ENCODE peak calls at places on chromosomes 13 and 19, in nine cellular contexts. A, R, X, J, I, G, S, M and O are unnamed samples.

GRCh38 chr13:64057372-64058020 is 2641.8 kb upstream of the PCDH20 start:
- DNase-seq in J (no peak), M (no peak), R (no peak), I (no peak), A (no peak), G (no peak), X (no peak), S (no peak), O (no peak)

GRCh38 chr19:10603873-10604459 is 16.9 kb upstream of the AP1M2 start:
- DNase-seq in G (peak; percentile 33), I (no peak), J (peak; percentile 92), X (peak; percentile 37), M (peak; percentile 90), A (peak; percentile 20), S (no peak), R (no peak), O (peak; percentile 61)

GRCh38 chr13:44648392-44649117 is 72.4 kb upstream of the TSC22D1 start:
- DNase-seq in R (no peak), M (peak; percentile 5), S (no peak), G (no peak), A (peak; percentile 39), X (no peak), I (no peak), J (no peak), O (peak; percentile 10)

GRCh38 chr19:38023661-38024574 is 116.9 kb downstream of the SIPA1L3 start:
- DNase-seq in R (no peak), G (no peak), M (no peak), X (no peak), S (no peak), A (no peak), J (no peak), I (no peak), O (no peak)

GRCh38 chr13:99302637-99303505 is 4.3 kb downstream of the GPR183 start:
- DNase-seq in A (no peak), M (no peak), I (no peak), R (no peak), J (no peak), X (no peak), G (no peak), S (no peak), O (no peak)

GRCh38 chr19:23415561-23416191 is 20.4 kb upstream of the ZNF91 start:
- DNase-seq in I (no peak), G (no peak), A (no peak), M (no peak), R (no peak), X (no peak), S (peak; percentile 61), J (no peak), O (peak; percentile 49)

GRCh38 chr19:6267552-6268381 is 12.0 kb downstream of the MLLT1 start:
- DNase-seq in J (no peak), R (no peak), S (no peak), I (no peak), G (no peak), M (no peak), A (no peak), X (no peak), O (no peak)

GRCh38 chr13:59157181-59157580 is 1006.5 kb downstream of the DIAPH3 start:
- DNase-seq in X (no peak), G (no peak), M (no peak), I (no peak), A (no peak), R (no peak), J (no peak), S (no peak), O (no peak)

GRCh38 chr19:16340092-16340491 is 15.5 kb downstream of the KLF2 start:
- DNase-seq in J (no peak), G (no peak), M (no peak), A (no peak), R (no peak), I (no peak), X (peak; percentile 61), S (no peak), O (no peak)

GRCh38 chr13:42420304-42420703 is 148.4 kb downstream of the AKAP11 start:
- DNase-seq in M (no peak), S (no peak), J (no peak), G (no peak), R (no peak), A (no peak), I (no peak), X (no peak), O (peak; percentile 82)

GRCh38 chr13:30898721-30899188 is 7.3 kb upstream of the MEDAG start:
- DNase-seq in G (peak; percentile 67), A (peak; percentile 97), R (peak; percentile 54), I (peak; percentile 98), X (peak; percentile 99), S (no peak), M (no peak), J (no peak), O (peak; percentile 16)
- TF ChIP-seq CTCF in G (no peak), A (no peak), R (no peak), I (no peak), X (peak; percentile 10), S (no peak), M (no peak), J (no peak), O (no peak)

DNA sequence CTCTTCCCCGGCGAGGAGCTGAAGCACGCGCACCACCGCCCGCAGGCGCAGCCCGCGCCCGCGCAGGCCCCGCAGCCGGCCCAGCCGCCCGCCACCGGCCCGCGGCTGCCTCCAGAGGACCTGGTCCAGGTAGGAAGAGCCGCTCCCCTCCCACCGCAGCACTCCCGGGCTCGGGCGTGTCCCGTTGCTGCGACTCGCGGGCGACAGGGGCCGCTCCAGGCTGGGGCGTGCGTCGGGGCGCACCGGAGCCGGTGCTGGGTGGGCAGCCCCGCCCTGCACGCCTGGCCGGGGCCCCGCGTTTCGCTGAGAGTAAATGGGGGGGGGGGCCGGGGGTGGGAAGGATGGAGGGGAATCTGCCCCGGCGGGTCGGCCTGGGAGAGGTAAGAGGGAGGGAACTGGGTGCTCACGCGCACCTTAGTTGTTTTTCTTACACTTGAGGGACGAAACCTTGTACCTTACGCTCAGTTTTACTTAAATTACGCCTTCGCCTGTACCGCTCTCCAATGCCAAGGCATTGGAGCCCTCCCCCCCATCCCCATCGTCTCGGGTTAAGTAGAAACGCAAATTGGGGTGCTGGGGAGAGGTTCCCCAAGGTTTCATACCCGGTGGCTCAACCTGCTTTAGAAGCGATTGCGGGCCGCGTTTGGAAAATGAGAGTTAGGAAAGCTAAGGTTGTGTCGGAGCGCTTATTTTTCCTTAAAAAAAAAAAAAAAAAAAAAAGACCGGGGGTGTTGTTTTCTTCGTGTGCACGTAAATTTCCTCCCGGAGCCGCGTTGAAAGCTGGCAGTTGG is 850 bp downstream of the KLF5 start:
- DNase-seq in X (no peak), S (peak; percentile 31), I (no peak), G (no peak), J (peak; percentile 60), M (peak; percentile 26), R (no peak), A (no peak), O (peak; percentile 31)
- TF ChIP-seq CTCF in X (no peak), S (no peak), I (peak; percentile 32), G (peak; percentile 19), J (no peak), M (no peak), R (peak; percentile 17), A (no peak), O (no peak)

GRCh38 chr13:79246575-79246949 is 159.5 kb downstream of the RBM26 start:
- DNase-seq in G (no peak), S (no peak), X (no peak), R (no peak), M (peak; percentile 27), A (peak; percentile 1), J (no peak), I (no peak), O (no peak)
- TF ChIP-seq CTCF in G (no peak), S (no peak), X (no peak), R (no peak), M (peak; percentile 5), A (no peak), J (no peak), I (no peak), O (peak; percentile 26)

GRCh38 chr13:110713981-110714797 is 689 bp downstream of the ING1 start:
- DNase-seq in X (peak; percentile 40), A (peak; percentile 54), M (peak; percentile 79), R (no peak), G (peak; percentile 36), S (peak; percentile 43), J (peak; percentile 60), I (no peak), O (peak; percentile 83)
- TF ChIP-seq CTCF in X (peak; percentile 15), A (no peak), M (no peak), R (no peak), G (no peak), S (no peak), J (peak; percentile 15), I (no peak), O (no peak)

DNA sequence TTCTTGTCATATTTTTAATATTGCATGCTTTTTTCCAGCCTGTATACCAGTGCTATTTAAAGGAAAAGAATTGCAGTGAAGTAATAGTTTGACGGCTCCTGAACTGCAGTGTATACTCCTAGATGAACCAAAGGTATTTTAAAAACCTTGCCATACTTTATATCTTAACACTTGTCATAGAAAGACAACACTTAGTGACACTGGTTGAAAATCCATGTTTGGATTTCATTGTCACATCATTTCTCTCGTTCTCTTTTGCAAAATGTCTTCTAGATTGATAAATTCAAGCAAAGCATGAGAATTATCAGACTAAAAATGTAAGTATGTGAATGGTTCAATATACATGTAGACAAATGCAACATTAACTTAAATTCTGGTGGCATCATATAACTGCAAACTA is 1293.9 kb downstream of the PCDH9 start:
- DNase-seq in R (no peak), I (no peak), S (no peak), A (no peak), G (no peak), X (no peak), J (no peak), M (no peak), O (no peak)
- TF ChIP-seq CTCF in R (no peak), I (no peak), S (no peak), A (no peak), G (no peak), X (no peak), J (no peak), M (no peak), O (no peak)

DNA sequence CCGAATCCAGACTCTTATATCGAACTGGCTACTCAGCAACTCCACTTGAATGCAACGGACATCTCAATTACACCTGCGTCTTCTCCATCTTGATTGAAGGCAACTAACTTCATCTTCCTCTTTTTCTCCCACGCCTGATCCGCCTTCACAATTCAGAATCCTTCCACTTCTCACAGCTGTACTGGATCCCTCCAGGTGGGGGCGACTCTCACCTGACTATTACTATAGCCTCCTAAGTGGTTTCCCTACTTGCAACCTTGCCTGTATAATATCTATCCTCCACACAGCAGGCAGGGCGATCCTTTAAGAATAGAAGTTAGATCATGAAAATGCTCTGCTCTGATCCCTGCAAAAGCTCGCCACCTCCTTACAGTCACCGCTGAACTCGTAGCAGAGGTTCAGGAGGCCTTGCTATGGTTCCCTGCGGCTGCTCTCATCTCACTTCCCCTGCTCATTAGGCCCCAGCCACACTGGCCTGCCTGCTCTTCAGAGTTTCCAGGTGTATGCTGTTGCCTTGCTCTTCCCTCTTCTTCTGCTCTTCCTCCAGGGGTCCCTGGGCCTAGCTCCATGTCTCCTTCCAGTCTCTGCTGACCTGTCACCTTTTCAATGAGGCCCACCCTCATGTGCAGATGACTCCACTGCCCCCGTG is 31.9 kb downstream of the RFXAP start:
- DNase-seq in J (no peak), I (no peak), R (no peak), M (peak; percentile 67), S (no peak), X (no peak), G (no peak), A (no peak), O (peak; percentile 36)
- TF ChIP-seq CTCF in J (peak; percentile 38), I (peak; percentile 11), R (no peak), M (peak; percentile 60), S (peak; percentile 47), X (peak; percentile 47), G (no peak), A (peak; percentile 21), O (no peak)